ENCODE peak calls at places on chromosomes 5 and 9, in six cellular contexts. H is choroid plexus epithelial cell, S is MCF 10A, Z is glutamatergic neuron, K is GM12865, B is fibroblast of mammary gland. E is an unnamed sample.

GRCh38 chr9:131214457-131214856 is 61.9 kb downstream of the FAM78A start:
- DNase-seq in Z (no peak), B (peak), H (peak), S (no peak), K (no peak), E (no peak)

GRCh38 chr9:33856247-33856646 is 39.3 kb downstream of the UBE2R2 start:
- DNase-seq in S (no peak), K (no peak), H (no peak), Z (no peak), B (no peak), E (no peak)

GRCh38 chr5:134575316-134575715 is 49.8 kb downstream of the JADE2 start:
- DNase-seq in K (no peak), H (no peak), B (no peak), Z (no peak), S (no peak), E (no peak)

GRCh38 chr5:60701317-60701988 is 1.5 kb upstream of the DEPDC1B start:
- DNase-seq in H (no peak), B (peak), S (no peak), Z (no peak), K (no peak), E (no peak)

GRCh38 chr9:123002754-123003153 is 30.7 kb upstream of the GPR21 start:
- DNase-seq in B (no peak), H (peak), K (no peak), S (no peak), Z (no peak), E (no peak)

GRCh38 chr9:114930063-114930812 is at the start of gene TNFSF8:
- DNase-seq in H (no peak), S (no peak), B (no peak), K (peak), Z (no peak), E (no peak)

GRCh38 chr9:129254566-129255287 is 76.7 kb upstream of the IER5L start:
- DNase-seq in H (no peak), Z (no peak), B (no peak), K (no peak), S (no peak), E (no peak)

GRCh38 chr9:21465859-21466518 is 16.1 kb downstream of the IFNE start:
- DNase-seq in H (peak), K (peak), S (peak), Z (no peak), B (peak), E (peak)

GRCh38 chr5:38189031-38189632 is 69.2 kb upstream of the EGFLAM start:
- DNase-seq in B (no peak), Z (no peak), K (no peak), S (no peak), H (no peak), E (no peak)

GRCh38 chr9:78962186-78962585 is 609.6 kb upstream of the TLE4 start:
- DNase-seq in Z (no peak), S (no peak), H (no peak), K (peak), B (no peak), E (no peak)

GRCh38 chr5:80026841-80027240 is 8.3 kb upstream of the THBS4 start:
- DNase-seq in S (no peak), H (no peak), B (no peak), K (no peak), Z (no peak), E (no peak)

GRCh38 chr5:65021527-65022226 is 252.9 kb downstream of the CWC27 start:
- DNase-seq in S (no peak), B (no peak), Z (no peak), K (peak), H (no peak), E (no peak)

GRCh38 chr5:96198673-96199072 is 234.4 kb downstream of the PCSK1 start:
- DNase-seq in S (no peak), Z (no peak), H (peak), K (no peak), B (peak), E (peak)

GRCh38 chr5:79236970-79237734 is 1.2 kb downstream of the JMY start:
- DNase-seq in B (peak), H (peak), S (peak), Z (peak), K (peak), E (peak)

GRCh38 chr9:114694146-114694545 is 12.2 kb upstream of the TEX48 start:
- DNase-seq in H (no peak), S (no peak), K (no peak), B (peak), Z (no peak), E (no peak)

GRCh38 chr9:126158591-126159519 is 167.8 kb upstream of the MVB12B start:
- DNase-seq in B (no peak), Z (no peak), S (no peak), H (no peak), K (no peak), E (no peak)

GRCh38 chr5:172187118-172188032 is 649 bp downstream of the STK10 start:
- DNase-seq in H (peak), S (peak), K (peak), B (peak), Z (peak), E (peak)

GRCh38 chr5:34541067-34541466 is 115.1 kb upstream of the RAI14 start:
- DNase-seq in H (no peak), S (no peak), K (no peak), B (no peak), Z (no peak), E (no peak)

GRCh38 chr9:114202849-114203248 is 47.5 kb downstream of the COL27A1 start:
- DNase-seq in Z (no peak), S (peak), H (peak), K (no peak), B (peak), E (no peak)

GRCh38 chr5:34464820-34465219 is 191.3 kb upstream of the RAI14 start:
- DNase-seq in K (peak), S (no peak), H (no peak), B (no peak), Z (no peak), E (peak)

GRCh38 chr9:114899461-114899860 is 30.9 kb downstream of the TNFSF8 start:
- DNase-seq in S (no peak), K (no peak), H (no peak), Z (no peak), B (no peak), E (peak)

GRCh38 chr5:179325296-179326031 is 19.8 kb downstream of the ADAMTS2 start:
- DNase-seq in K (no peak), S (no peak), B (no peak), H (no peak), Z (peak), E (no peak)

GRCh38 chr5:169867347-169867746 is 112.9 kb downstream of the INSYN2B start:
- DNase-seq in Z (no peak), H (no peak), K (no peak), B (no peak), S (no peak), E (no peak)

GRCh38 chr5:30279237-30279636 is 914.2 kb upstream of the CDH6 start:
- DNase-seq in K (no peak), Z (no peak), H (peak), B (no peak), S (peak), E (no peak)

GRCh38 chr5:142020122-142020659 is 7.4 kb upstream of the GNPDA1 start:
- DNase-seq in S (no peak), Z (no peak), H (no peak), K (no peak), B (no peak), E (no peak)

GRCh38 chr9:133050781-133051180 is 11.0 kb upstream of the CEL start:
- DNase-seq in H (peak), B (no peak), K (no peak), Z (no peak), S (no peak), E (peak)

GRCh38 chr5:133048993-133049725 is 2.7 kb upstream of the HSPA4 start:
- DNase-seq in B (no peak), S (no peak), K (no peak), Z (no peak), H (peak), E (peak)

GRCh38 chr5:178180141-178180863 is 6.9 kb downstream of the GMCL2 start:
- DNase-seq in K (no peak), Z (no peak), S (no peak), H (no peak), B (no peak), E (no peak)

GRCh38 chr5:15993334-15993733 is 186.3 kb downstream of the MARCHF11 start:
- DNase-seq in H (peak), Z (no peak), S (peak), B (peak), K (no peak), E (peak)

GRCh38 chr5:43627028-43627427 is 24.0 kb downstream of the NNT start:
- DNase-seq in H (peak), B (peak), K (peak), S (peak), Z (peak), E (peak)

GRCh38 chr9:133700861-133701320 is 37.3 kb downstream of the SARDH start:
- DNase-seq in Z (no peak), K (no peak), B (no peak), S (no peak), H (peak), E (no peak)

GRCh38 chr9:113868501-113868900 is 7.6 kb upstream of the ZNF618 start:
- DNase-seq in H (no peak), Z (no peak), B (no peak), S (no peak), K (no peak), E (no peak)

GRCh38 chr5:6166698-6167394 is 211.5 kb downstream of the MED10 start:
- DNase-seq in Z (no peak), H (no peak), K (no peak), B (no peak), S (no peak), E (no peak)

GRCh38 chr5:137575847-137576246 is 76.7 kb upstream of the SPOCK1 start:
- DNase-seq in H (no peak), K (no peak), Z (no peak), B (peak), S (peak), E (no peak)

GRCh38 chr5:153880094-153880493 is 158.6 kb downstream of the FAM114A2 start:
- DNase-seq in S (no peak), K (no peak), B (no peak), H (no peak), Z (no peak), E (peak)

GRCh38 chr9:107760469-107761242 is 271.1 kb upstream of the KLF4 start:
- DNase-seq in K (no peak), H (no peak), S (no peak), B (no peak), Z (no peak), E (no peak)

E was measured in DMS53.